ENCODE peak calls at places on chromosomes 13 and 19, in ten cellular contexts. G is IMR-90, B is breast epithelium, E is lower leg skin, O is H54, A is K562, T is transverse colon, Y is tibial nerve, K is GM12891, H is gastrocnemius medialis. I is an unnamed sample.
A peak's percentile ranks its signal among the peaks of the same experiment; 100 is the strongest.

GRCh38 chr13:112729408-112729807 is 39.6 kb downstream of the ATP11A start:
- DNase-seq in E (no peak), T (no peak), K (no peak), B (no peak), Y (no peak), H (peak; percentile 81), O (no peak), G (no peak), A (no peak), I (no peak)

GRCh38 chr13:27339299-27339698 is 68.7 kb downstream of the RASL11A start:
- DNase-seq in G (peak; percentile 42), T (peak; percentile 44), K (no peak), Y (no peak), B (no peak), E (no peak), A (peak; percentile 44), O (no peak), H (no peak), I (no peak)

GRCh38 chr13:30713133-30713532 is 22.2 kb upstream of the ALOX5AP start:
- DNase-seq in B (no peak), O (no peak), A (no peak), E (no peak), Y (no peak), H (peak; percentile 29), K (no peak), T (peak; percentile 20), G (no peak), I (no peak)

GRCh38 chr19:27733551-27734266 is 1479.2 kb downstream of the UQCRFS1 start:
- DNase-seq in A (no peak), H (no peak), Y (no peak), G (no peak), K (no peak), O (no peak), T (no peak), E (peak; percentile 29), B (no peak), I (no peak)

GRCh38 chr13:79541426-79542049 is 60.6 kb downstream of the NDFIP2 start:
- DNase-seq in G (peak; percentile 73), O (no peak), K (no peak), A (peak; percentile 13), E (no peak), H (no peak), T (no peak), B (no peak), Y (no peak), I (peak; percentile 35)

GRCh38 chr13:50153888-50154287 is 138.6 kb downstream of the KCNRG start:
- DNase-seq in T (no peak), A (no peak), K (no peak), H (no peak), Y (no peak), G (no peak), O (no peak), E (no peak), B (no peak), I (no peak)

GRCh38 chr13:107812013-107812412 is 403.3 kb downstream of the LIG4 start:
- DNase-seq in G (no peak), T (no peak), H (no peak), Y (no peak), O (no peak), B (no peak), A (no peak), E (no peak), K (no peak), I (no peak)

GRCh38 chr13:62088155-62088554 is 672.5 kb upstream of the PCDH20 start:
- DNase-seq in T (no peak), B (no peak), O (no peak), A (no peak), E (no peak), H (no peak), Y (no peak), G (no peak), K (no peak), I (no peak)

DNA sequence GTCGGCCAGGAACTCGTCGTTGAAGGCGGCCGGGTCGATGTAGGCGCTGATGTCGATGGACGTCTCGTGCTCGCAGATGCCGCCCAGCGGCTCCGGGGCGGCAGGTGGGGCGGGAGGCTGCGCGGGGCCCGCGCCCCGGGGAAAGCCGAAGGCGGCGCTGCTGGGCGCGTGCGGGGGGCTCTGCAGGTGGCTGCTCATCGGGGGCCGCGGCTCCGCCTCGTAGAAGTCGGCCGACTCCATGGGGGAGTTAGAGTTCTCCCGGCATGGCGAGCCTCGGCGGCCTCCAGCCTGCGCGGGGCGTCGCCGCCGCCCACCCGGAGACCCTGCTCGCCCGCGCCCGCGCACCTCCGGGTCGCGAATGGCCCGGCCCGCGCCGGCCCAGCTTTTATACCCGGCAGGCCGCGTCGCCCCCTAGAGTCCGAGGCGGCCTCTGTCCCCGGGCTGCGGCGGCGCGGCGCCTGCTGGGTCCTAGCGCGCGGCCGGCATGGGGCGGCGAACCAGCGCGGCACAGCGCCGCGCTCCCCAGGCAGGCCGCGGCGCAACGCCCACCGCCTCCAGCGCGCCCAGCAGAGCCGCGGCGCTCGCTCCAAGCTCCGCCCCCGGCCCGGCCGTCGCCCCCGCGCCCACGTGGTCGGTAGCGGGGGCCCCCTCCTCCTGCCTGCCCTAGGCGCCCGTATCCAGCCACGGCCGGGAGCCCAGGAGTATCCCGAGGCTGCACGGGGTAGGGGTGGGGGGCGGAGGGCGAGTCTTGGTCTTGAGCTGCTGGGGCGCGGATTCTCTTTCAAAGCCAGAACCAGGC is at the start of gene CEBPA:
- DNase-seq in T (peak; percentile 88), E (peak; percentile 95), O (peak; percentile 91), A (peak; percentile 89), H (peak; percentile 81), G (peak; percentile 72), Y (peak; percentile 53), K (peak; percentile 92), B (peak; percentile 76), I (peak; percentile 87)
- TF ChIP-seq POLR2A in T (peak; percentile 73), E (no peak), O (peak; percentile 74), A (peak; percentile 40), H (peak; percentile 100), G (peak; percentile 57), Y (peak; percentile 81), K (no peak), B (no peak), I (peak; percentile 98)

GRCh38 chr19:7534531-7534980 is 961 bp upstream of the PNPLA6 start:
- DNase-seq in K (no peak), B (no peak), E (peak; percentile 90), A (peak; percentile 64), T (peak; percentile 61), G (peak; percentile 87), Y (no peak), H (no peak), O (no peak), I (peak; percentile 36)

GRCh38 chr19:7533925-7534480 is 1.5 kb upstream of the PNPLA6 start:
- DNase-seq in Y (peak; percentile 74), H (peak; percentile 85), E (peak; percentile 96), K (peak; percentile 98), B (peak; percentile 85), G (peak; percentile 85), T (peak; percentile 91), A (peak; percentile 92), O (peak; percentile 83), I (peak; percentile 84)

GRCh38 chr19:7535993-7536685 is 622 bp downstream of the PNPLA6 start:
- DNase-seq in A (peak; percentile 30), B (no peak), E (peak; percentile 85), Y (no peak), T (no peak), H (no peak), G (no peak), K (no peak), O (no peak), I (no peak)

GRCh38 chr19:7533281-7533819 is 2.2 kb upstream of the PNPLA6 start:
- DNase-seq in O (no peak), B (no peak), E (peak; percentile 86), A (no peak), H (peak; percentile 55), Y (peak; percentile 38), G (peak; percentile 28), T (peak; percentile 62), K (no peak), I (peak; percentile 27)

DNA sequence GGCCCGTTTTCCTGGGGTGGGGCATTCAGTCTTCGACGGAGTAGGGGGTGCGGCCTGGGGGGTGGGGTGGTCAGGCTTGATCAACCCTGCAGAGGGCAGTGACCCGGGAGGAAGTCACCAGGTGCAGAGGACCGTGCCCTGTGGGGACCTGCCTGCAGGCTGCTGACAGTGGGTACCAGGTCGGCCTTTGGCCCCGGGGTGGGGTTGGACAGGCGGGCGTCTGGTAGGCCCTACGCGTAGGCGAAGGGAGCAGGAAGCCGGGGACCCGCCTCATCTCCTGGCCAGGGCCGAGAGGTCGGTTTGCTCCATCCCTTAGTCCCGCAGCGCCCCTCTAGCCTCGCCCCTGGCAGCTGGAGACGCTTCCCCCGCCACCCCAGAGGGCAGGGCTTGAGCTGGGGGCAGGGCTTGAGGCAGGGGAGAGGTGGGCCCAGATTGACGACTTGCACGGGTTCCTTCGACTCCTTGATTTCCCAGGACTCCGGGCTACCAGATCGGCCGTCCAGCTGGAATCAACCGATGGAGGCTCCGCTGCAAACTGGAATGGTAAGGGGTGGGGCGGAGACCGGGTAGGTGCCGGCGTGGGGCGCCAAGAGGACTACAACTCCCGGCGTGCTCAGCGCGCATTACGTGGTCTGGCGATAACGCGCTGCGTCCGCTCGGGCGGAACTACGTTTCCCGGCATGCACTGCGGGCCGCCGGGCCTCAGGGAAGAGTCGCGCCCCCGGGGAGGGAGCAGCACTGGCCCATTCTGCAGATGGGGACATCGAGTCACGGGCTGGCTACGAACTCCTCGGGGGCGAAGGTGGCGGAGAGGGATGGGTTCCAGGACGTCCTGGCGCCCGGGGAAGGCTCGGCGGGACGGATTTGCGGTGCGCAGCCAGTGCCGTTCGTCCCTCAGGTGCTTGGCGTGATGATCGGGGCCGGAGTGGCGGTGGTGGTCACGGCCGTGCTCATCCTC is at the start of gene PNPLA6:
- DNase-seq in A (peak; percentile 95), G (peak; percentile 92), E (peak; percentile 99), H (peak; percentile 93), T (peak; percentile 98), K (peak; percentile 98), Y (peak; percentile 90), B (peak; percentile 95), O (peak; percentile 94), I (peak; percentile 96)
- TF ChIP-seq POLR2A in A (no peak), G (no peak), E (no peak), H (peak; percentile 49), T (peak; percentile 77), K (no peak), Y (peak; percentile 57), B (peak; percentile 16), O (peak; percentile 57), I (peak; percentile 64)

DNA sequence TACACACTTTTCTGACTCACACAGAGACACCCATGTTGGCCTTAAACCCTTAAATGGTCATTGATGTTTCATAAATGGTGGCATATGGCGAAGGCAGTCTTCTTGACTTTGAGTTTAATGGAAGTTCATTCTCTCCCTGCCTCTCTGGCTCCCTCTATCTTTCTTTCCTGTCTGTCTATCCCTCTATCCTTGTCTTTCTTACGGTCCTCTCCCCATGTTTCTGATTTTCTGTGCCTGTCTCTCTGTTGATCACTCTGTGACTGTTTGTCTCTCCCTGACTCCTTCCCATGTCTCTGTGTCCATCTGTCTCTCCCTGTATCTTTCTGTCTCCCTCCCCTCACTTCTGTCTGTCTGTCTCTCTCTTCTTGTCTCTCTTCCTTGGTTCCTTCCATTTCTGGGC is 43.2 kb upstream of the SHKBP1 start:
- DNase-seq in T (no peak), K (no peak), Y (no peak), B (no peak), H (no peak), A (no peak), G (no peak), O (peak; percentile 55), E (no peak), I (no peak)
- TF ChIP-seq POLR2A in T (no peak), K (no peak), Y (no peak), B (no peak), H (no peak), A (no peak), G (no peak), O (no peak), E (no peak), I (no peak)

DNA sequence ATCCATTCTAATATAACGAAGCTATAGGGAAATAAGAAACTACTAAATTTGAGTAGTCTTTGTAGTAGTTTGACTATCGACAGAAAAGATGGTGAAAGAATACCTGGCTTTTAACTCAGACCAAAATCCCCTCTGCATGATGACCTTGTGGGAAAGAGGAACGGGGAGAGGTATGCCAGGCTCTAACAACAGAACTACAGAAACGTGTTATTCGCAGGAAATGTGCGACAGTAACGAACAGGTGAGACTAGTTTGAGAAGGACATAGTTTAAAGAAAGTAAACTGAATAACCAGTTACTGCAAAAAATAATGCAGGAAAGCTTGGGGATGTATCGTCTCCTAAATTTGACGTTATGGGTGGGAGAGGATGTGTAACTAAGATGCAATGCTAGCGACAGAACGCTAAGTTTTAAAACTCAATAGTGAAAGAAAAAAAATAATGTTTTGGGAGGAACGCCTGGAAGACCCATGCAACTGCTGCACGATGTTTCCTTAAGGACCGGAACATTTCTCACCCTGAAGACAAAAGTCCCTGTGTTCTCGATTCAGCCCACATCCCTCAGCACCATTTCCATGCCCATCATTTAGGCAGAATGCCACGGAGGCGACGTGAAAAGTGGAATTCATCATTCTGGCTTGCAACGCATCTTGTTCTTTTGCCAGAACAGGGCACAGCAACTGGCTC is 1.6 kb upstream of the RAP2A start:
- DNase-seq in T (no peak), G (no peak), O (no peak), A (no peak), B (no peak), Y (no peak), H (no peak), E (no peak), K (no peak), I (no peak)
- TF ChIP-seq POLR2A in T (no peak), G (no peak), O (peak; percentile 78), A (no peak), B (no peak), Y (no peak), H (peak; percentile 32), E (no peak), K (peak; percentile 76), I (no peak)

I was measured in prostate gland.